ENCODE peak calls at places on chromosome 1, in five cellular contexts. K is mammary epithelial cell, N is endodermal cell, R is AG04450, P is prostate gland. T is an unnamed sample.

GRCh38 chr1:2981981-2982614 is 39.2 kb upstream of the ACTRT2 start:
- DNase-seq in K (no peak), N (peak; percentile 12), R (no peak), P (no peak), T (no peak)

GRCh38 chr1:236603896-236604217 is 459 bp downstream of the HEATR1 start:
- DNase-seq in K (no peak), N (no peak), R (no peak), P (no peak), T (peak; percentile 47)

GRCh38 chr1:96178053-96178452 is 543.5 kb upstream of the PTBP2 start:
- DNase-seq in K (no peak), N (no peak), R (no peak), P (no peak), T (no peak)

GRCh38 chr1:93703649-93704048 is 22.0 kb upstream of the BCAR3 start:
- DNase-seq in K (peak; percentile 64), N (no peak), R (no peak), P (no peak), T (no peak)

GRCh38 chr1:24254783-24255182 is 64.4 kb upstream of the GRHL3 start:
- DNase-seq in K (no peak), N (peak; percentile 60), R (no peak), P (no peak), T (no peak)

GRCh38 chr1:53486395-53487026 is 27.3 kb downstream of the DMRTB1 start:
- DNase-seq in K (no peak), N (no peak), R (no peak), P (no peak), T (no peak)

GRCh38 chr1:162224267-162224666 is 152.4 kb downstream of the SPATA46 start:
- DNase-seq in K (no peak), N (no peak), R (no peak), P (no peak), T (no peak)

GRCh38 chr1:181090653-181091126 is 2.2 kb downstream of the IER5 start:
- DNase-seq in K (peak; percentile 74), N (no peak), R (no peak), P (no peak), T (peak; percentile 25)

GRCh38 chr1:169866577-169866976 is 27.1 kb downstream of the SCYL3 start:
- DNase-seq in K (no peak), N (no peak), R (no peak), P (no peak), T (no peak)

GRCh38 chr1:6035719-6036118 is 10.0 kb upstream of the KCNAB2 start:
- DNase-seq in K (no peak), N (no peak), R (no peak), P (no peak), T (no peak)

GRCh38 chr1:208350815-208351214 is 106.6 kb upstream of the PLXNA2 start:
- DNase-seq in K (no peak), N (no peak), R (no peak), P (no peak), T (no peak)

GRCh38 chr1:168637350-168637991 is 61.1 kb downstream of the XCL1 start:
- DNase-seq in K (peak; percentile 39), N (no peak), R (no peak), P (no peak), T (peak; percentile 38)

GRCh38 chr1:55232448-55233148 is 17.4 kb upstream of the USP24 start:
- DNase-seq in K (no peak), N (no peak), R (no peak), P (no peak), T (no peak)

GRCh38 chr1:180609643-180610555 is 21.9 kb upstream of the XPR1 start:
- DNase-seq in K (no peak), N (no peak), R (no peak), P (no peak), T (peak; percentile 54)

GRCh38 chr1:42962641-42963377 is 4.1 kb upstream of the SLC2A1 start:
- DNase-seq in K (peak; percentile 70), N (peak; percentile 92), R (no peak), P (no peak), T (peak; percentile 57)

GRCh38 chr1:161197560-161198205 is 1.2 kb downstream of the ADAMTS4 start:
- DNase-seq in K (no peak), N (no peak), R (no peak), P (no peak), T (peak; percentile 6)

GRCh38 chr1:101200513-101200912 is 36.3 kb upstream of the S1PR1 start:
- DNase-seq in K (peak; percentile 75), N (peak; percentile 72), R (peak; percentile 82), P (no peak), T (peak; percentile 89)

GRCh38 chr1:46039571-46040052 is 92.8 kb downstream of the PIK3R3 start:
- DNase-seq in K (peak; percentile 11), N (no peak), R (no peak), P (peak; percentile 70), T (peak; percentile 58)

GRCh38 chr1:169044296-169044695 is 62.2 kb upstream of the ATP1B1 start:
- DNase-seq in K (peak; percentile 9), N (no peak), R (no peak), P (no peak), T (no peak)

GRCh38 chr1:24288479-24288878 is 30.7 kb upstream of the GRHL3 start:
- DNase-seq in K (no peak), N (no peak), R (no peak), P (no peak), T (no peak)

GRCh38 chr1:39262802-39263201 is 58.3 kb downstream of the MACF1 start:
- DNase-seq in K (no peak), N (no peak), R (no peak), P (no peak), T (no peak)

GRCh38 chr1:223639333-223639749 is 26.2 kb downstream of the CAPN8 start:
- DNase-seq in K (peak; percentile 31), N (no peak), R (no peak), P (no peak), T (no peak)

GRCh38 chr1:155962599-155963211 is 15.6 kb downstream of the ARHGEF2 start:
- DNase-seq in K (peak; percentile 47), N (no peak), R (no peak), P (no peak), T (peak; percentile 54)

GRCh38 chr1:32885691-32886011 is 640 bp upstream of the HPCA start:
- DNase-seq in K (no peak), N (no peak), R (no peak), P (no peak), T (no peak)

GRCh38 chr1:172144445-172145060 is 275.9 kb upstream of the C1orf105 start:
- DNase-seq in K (no peak), N (no peak), R (peak; percentile 94), P (peak; percentile 23), T (peak; percentile 99)

GRCh38 chr1:21261551-21262281 is 28.5 kb downstream of the ECE1 start:
- DNase-seq in K (peak; percentile 77), N (peak; percentile 61), R (peak; percentile 77), P (no peak), T (peak; percentile 94)

GRCh38 chr1:207227131-207227630 is 94.3 kb upstream of the CD55 start:
- DNase-seq in K (no peak), N (no peak), R (no peak), P (no peak), T (no peak)

GRCh38 chr1:171769171-171769570 is 12.3 kb upstream of the METTL13 start:
- DNase-seq in K (no peak), N (no peak), R (no peak), P (no peak), T (no peak)

GRCh38 chr1:111895456-111895855 is 94.0 kb downstream of the KCND3 start:
- DNase-seq in K (no peak), N (peak; percentile 50), R (no peak), P (no peak), T (no peak)

GRCh38 chr1:56533197-56533596 is 46.2 kb downstream of the PLPP3 start:
- DNase-seq in K (no peak), N (no peak), R (no peak), P (no peak), T (no peak)

DNA sequence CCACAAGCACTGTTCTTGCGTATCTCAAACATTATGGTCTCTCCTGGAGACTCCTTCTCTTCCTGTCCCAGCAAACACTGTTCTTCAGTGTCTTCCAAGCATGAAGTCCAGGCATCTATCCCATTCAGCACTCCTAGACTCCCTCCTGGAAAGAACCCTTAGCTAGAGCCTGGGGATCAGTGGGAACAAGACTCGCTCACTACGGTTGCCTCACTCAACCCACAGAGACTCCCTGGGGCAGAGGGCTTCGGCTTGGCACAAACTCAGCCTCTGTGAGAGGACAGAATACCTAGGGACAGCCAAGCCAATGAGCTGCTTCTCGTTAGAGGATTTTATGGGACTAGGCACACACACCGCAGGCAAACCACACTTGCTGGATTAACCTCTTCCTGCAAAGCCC is 86.5 kb upstream of the IPO9 start:
- DNase-seq in K (peak; percentile 42), N (no peak), R (no peak), P (no peak), T (no peak)
- H3K4me3 ChIP-seq in K (no peak overlapping the region), N (no peak overlapping the region), R (no peak overlapping the region), P (no peak overlapping the region), T (no peak overlapping the region)

GRCh38 chr1:187417524-187417923 is 588.8 kb downstream of the PLA2G4A start:
- DNase-seq in K (no peak), N (no peak), R (no peak), P (no peak), T (no peak)

GRCh38 chr1:187409341-187409740 is 580.6 kb downstream of the PLA2G4A start:
- DNase-seq in K (no peak), N (no peak), R (no peak), P (no peak), T (peak; percentile 19)

GRCh38 chr1:187411118-187411517 is 582.4 kb downstream of the PLA2G4A start:
- DNase-seq in K (no peak), N (no peak), R (no peak), P (no peak), T (no peak)

GRCh38 chr1:187415065-187415464 is 586.3 kb downstream of the PLA2G4A start:
- DNase-seq in K (no peak), N (no peak), R (no peak), P (no peak), T (no peak)

DNA sequence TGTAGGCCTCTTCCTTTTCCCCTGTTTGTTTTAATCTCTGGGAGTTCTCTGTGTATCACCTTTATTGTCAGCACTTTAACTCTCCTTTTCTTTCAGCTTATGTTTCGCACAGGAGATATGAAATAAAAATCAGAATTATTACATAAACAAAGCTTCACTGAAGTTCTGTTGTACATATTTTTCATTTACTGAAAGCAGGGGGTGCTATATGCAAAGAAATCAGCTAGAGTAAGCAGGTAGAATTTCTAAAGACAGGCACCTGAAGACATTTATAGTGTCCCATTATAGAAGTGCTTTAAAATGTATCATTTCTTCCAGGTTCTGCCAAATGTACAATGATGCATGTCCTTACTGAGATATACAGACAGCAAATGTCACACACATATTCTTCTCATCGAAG is 585.0 kb downstream of the PLA2G4A start:
- DNase-seq in K (no peak), N (no peak), R (no peak), P (no peak), T (no peak)
- TF ChIP-seq CTCF in K (peak; percentile 6), N (peak; percentile 66), R (peak; percentile 35), P (peak; percentile 44), T (no peak)

DNA sequence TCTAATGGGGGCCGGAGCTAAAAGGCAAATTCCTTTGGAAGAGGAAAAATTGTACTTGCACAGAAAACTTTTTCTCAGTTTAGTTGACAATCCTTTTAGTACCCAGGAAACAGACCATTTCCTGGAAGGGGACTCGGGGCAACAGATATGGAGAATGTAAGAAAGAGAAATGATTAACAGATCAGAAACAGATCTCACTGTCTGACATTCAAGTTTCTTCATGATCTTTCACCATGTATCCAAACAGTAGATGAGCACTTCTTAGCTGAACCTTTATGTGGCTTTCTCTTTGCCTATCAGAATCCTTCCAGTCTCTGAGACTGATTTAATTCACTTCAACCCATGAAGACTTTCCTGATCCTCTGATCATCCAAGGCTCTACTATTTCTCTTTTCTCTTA is 2.8 kb downstream of the TTLL7 start:
- DNase-seq in K (no peak), N (no peak), R (no peak), P (no peak), T (no peak)
- H3K4me3 ChIP-seq in K (no peak overlapping the region), N (no peak overlapping the region), R (no peak overlapping the region), P (no peak overlapping the region), T (no peak overlapping the region)

GRCh38 chr1:22747021-22747734 is 36.5 kb downstream of the EPHB2 start:
- DNase-seq in K (peak; percentile 43), N (no peak), R (peak; percentile 61), P (no peak), T (peak; percentile 61)
- TF ChIP-seq CTCF in K (no peak), N (no peak), R (no peak), P (no peak), T (peak; percentile 8)